ENCODE peak calls at places on chromosomes 5 and 9, in ten cellular contexts. L is central memory CD4-positive, alpha-beta T cell; J is activated CD4-positive, alpha-beta T cell treated with anti-CD3 and anti-CD28 coated beads, Interleukin-2, amount 10 ng/mL, durations not matched to agents 7 days and 5 days; K is head of caudate nucleus; O is Ammon's horn; W is astrocyte; F is aorta; Q is stimulated activated CD4-positive, alpha-beta T cell treated with anti-CD3 and anti-CD28 coated beads, Interleukin-1b, Interleukin-23, amount 100 ng/mL, for 4 hours; C is heart right ventricle; X is germinal center. P is an unnamed sample.
A peak's percentile ranks its signal among the peaks of the same experiment; 100 is the strongest.

GRCh38 chr9:129322022-129322621 is 144.1 kb upstream of the IER5L start:
- DNase-seq in O (no peak), W (no peak), X (no peak), C (no peak), F (no peak), Q (no peak), L (no peak), K (no peak), J (no peak), P (no peak)

GRCh38 chr9:227882-228281 is 13.2 kb downstream of the DOCK8 start:
- DNase-seq in K (no peak), F (no peak), X (no peak), W (no peak), L (no peak), J (no peak), C (no peak), Q (no peak), O (no peak), P (no peak)

GRCh38 chr5:17004441-17005086 is 68.5 kb upstream of the MYO10 start:
- DNase-seq in F (no peak), O (no peak), J (no peak), L (no peak), W (peak; percentile 20), Q (no peak), C (no peak), X (no peak), K (no peak), P (no peak)

GRCh38 chr5:137604348-137605095 is 105.4 kb upstream of the SPOCK1 start:
- DNase-seq in C (no peak), Q (no peak), O (no peak), K (no peak), L (no peak), F (no peak), W (no peak), J (no peak), X (no peak), P (no peak)

GRCh38 chr9:107389617-107390071 is 99.9 kb downstream of the KLF4 start:
- DNase-seq in C (peak; percentile 20), F (peak; percentile 44), W (no peak), Q (no peak), J (no peak), X (no peak), O (no peak), K (no peak), L (no peak), P (no peak)

GRCh38 chr9:112894031-112894430 is 3.4 kb upstream of the SLC46A2 start:
- DNase-seq in J (no peak), X (no peak), O (no peak), L (no peak), Q (no peak), F (no peak), W (peak; percentile 20), K (no peak), C (no peak), P (no peak)

GRCh38 chr9:129440394-129441186 is 180.3 kb downstream of the C9orf50 start:
- DNase-seq in O (no peak), Q (no peak), W (no peak), F (no peak), K (no peak), J (no peak), L (no peak), C (no peak), X (no peak), P (no peak)

GRCh38 chr9:118985851-118986250 is 383.4 kb downstream of the BRINP1 start:
- DNase-seq in J (no peak), L (no peak), C (no peak), K (no peak), W (no peak), X (no peak), F (no peak), O (no peak), Q (no peak), P (no peak)

GRCh38 chr9:111975709-111976108 is 79.1 kb downstream of the UGCG start:
- DNase-seq in O (no peak), Q (no peak), L (no peak), K (no peak), W (no peak), F (peak; percentile 53), J (no peak), X (peak; percentile 30), C (no peak), P (no peak)

GRCh38 chr9:112642126-112642525 is 75.8 kb downstream of the INIP start:
- DNase-seq in W (no peak), L (no peak), F (no peak), J (no peak), O (no peak), C (peak; percentile 11), Q (no peak), X (no peak), K (no peak), P (no peak)